ENCODE peak calls at places on chromosomes 12 and 14, in six cellular contexts. M is IMR-90, E is H9, A is trophoblast cell, K is mesenchymal stem cell, D is H1. W is an unnamed sample.

GRCh38 chr12:133058203-133059125 is 21.2 kb downstream of the ZNF84 start:
- DNase-seq in E (no peak), K (peak), A (no peak), M (peak), D (no peak), W (no peak)

GRCh38 chr12:108613548-108613947 is 15.7 kb upstream of the TMEM119 start:
- DNase-seq in M (no peak), K (peak), E (no peak), A (peak), D (no peak), W (no peak)

GRCh38 chr14:56482306-56482705 is 97.3 kb upstream of the TMEM260 start:
- DNase-seq in K (peak), M (peak), A (no peak), D (peak), E (peak), W (no peak)

GRCh38 chr14:102314242-102315011 is 5.1 kb upstream of the ZNF839 start:
- DNase-seq in D (peak), M (peak), E (peak), K (peak), A (peak), W (peak)

GRCh38 chr14:73740921-73741326 is 26.7 kb upstream of the PNMA1 start:
- DNase-seq in E (peak), A (peak), M (no peak), K (peak), D (no peak), W (no peak)

GRCh38 chr14:50542941-50543418 is 10.6 kb upstream of the MAP4K5 start:
- DNase-seq in K (peak), D (no peak), M (peak), E (no peak), A (peak), W (peak)

GRCh38 chr14:34665785-34666425 is 36.0 kb upstream of the SNX6 start:
- DNase-seq in K (peak), M (peak), E (no peak), A (no peak), D (no peak), W (no peak)

GRCh38 chr14:97458302-97459137 is 661.3 kb downstream of the VRK1 start:
- DNase-seq in M (no peak), E (peak), A (no peak), D (peak), K (no peak), W (no peak)

GRCh38 chr14:40909906-40910305 is 696.8 kb upstream of the LRFN5 start:
- DNase-seq in K (no peak), M (no peak), D (no peak), E (no peak), A (peak), W (peak)

GRCh38 chr14:40911161-40911560 is 695.5 kb upstream of the LRFN5 start:
- DNase-seq in K (no peak), D (no peak), E (no peak), A (no peak), M (no peak), W (no peak)
- H3K14ac ChIP-seq in K (no peak), D (no peak), E (no peak), A (no peak), M (no peak), W (no peak)

DNA sequence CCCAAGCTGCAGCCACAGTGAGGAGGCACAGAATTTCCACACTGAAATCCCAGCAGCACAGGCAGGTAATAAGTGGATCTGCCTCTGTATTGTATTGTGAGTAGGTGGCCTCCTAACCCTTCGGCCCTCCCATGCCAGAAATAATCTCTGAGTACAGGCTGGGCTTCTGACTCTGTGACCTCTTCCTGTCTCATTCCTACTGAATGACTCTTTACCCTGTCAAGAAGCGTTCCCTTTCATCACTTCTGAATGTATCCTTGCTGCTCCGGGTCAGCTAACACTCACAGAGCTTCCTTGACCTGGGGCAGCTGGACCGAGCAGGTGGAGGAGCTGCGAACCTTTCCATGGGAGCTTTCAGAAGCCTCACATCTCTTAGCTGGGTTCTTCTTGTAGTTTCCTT is 119.6 kb downstream of the SLC8A3 start:
- DNase-seq in A (peak), D (no peak), M (no peak), E (no peak), K (no peak), W (no peak)
- H3K14ac ChIP-seq in A (no peak), D (no peak), M (no peak), E (no peak), K (no peak), W (no peak)

GRCh38 chr12:22056607-22057006 is 10.6 kb downstream of the CMAS start:
- DNase-seq in K (no peak), D (no peak), M (no peak), A (no peak), E (no peak), W (no peak)
- H3K14ac ChIP-seq in K (no peak), D (no peak), M (no peak), A (no peak), E (no peak), W (no peak)

GRCh38 chr12:31005256-31005943 is 68.3 kb upstream of the DDX11 start:
- DNase-seq in D (no peak), A (no peak), E (no peak), K (no peak), M (no peak), W (no peak)
- H3K14ac ChIP-seq in D (no peak), A (no peak), E (no peak), K (no peak), M (peak), W (no peak)

DNA sequence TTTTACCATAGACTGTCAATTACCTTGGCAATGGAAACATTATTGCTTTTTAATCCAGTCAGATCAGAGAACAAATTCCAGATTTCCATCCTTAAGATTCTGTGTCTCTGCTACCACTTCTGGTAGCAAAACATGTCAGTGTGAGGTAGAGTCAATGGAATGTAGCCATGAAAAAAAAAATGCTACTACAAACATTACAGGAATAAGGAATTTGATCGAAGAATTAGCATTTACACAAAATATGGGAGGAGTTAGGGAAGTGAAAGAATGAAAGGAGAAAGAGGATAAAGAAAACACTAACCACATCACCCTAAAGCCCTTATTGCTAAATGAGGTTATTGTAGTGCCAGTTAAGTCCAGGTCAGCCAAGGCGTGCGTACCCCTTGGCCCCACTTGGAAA is 9.2 kb downstream of the MED21 start:
- DNase-seq in D (no peak), M (peak), K (no peak), E (no peak), A (no peak), W (no peak)
- H3K14ac ChIP-seq in D (no peak), M (no peak), K (no peak), E (no peak), A (no peak), W (no peak)

GRCh38 chr12:15910468-15910863 is 666 bp upstream of the DERA start:
- DNase-seq in D (no peak), A (no peak), E (no peak), K (no peak), M (no peak), W (no peak)

GRCh38 chr12:15910864-15911696 is at the start of gene DERA:
- DNase-seq in K (peak), A (peak), E (peak), M (peak), D (peak), W (peak)
- H3K14ac ChIP-seq in K (no peak), A (peak), E (peak), M (peak), D (no peak), W (peak)

DNA sequence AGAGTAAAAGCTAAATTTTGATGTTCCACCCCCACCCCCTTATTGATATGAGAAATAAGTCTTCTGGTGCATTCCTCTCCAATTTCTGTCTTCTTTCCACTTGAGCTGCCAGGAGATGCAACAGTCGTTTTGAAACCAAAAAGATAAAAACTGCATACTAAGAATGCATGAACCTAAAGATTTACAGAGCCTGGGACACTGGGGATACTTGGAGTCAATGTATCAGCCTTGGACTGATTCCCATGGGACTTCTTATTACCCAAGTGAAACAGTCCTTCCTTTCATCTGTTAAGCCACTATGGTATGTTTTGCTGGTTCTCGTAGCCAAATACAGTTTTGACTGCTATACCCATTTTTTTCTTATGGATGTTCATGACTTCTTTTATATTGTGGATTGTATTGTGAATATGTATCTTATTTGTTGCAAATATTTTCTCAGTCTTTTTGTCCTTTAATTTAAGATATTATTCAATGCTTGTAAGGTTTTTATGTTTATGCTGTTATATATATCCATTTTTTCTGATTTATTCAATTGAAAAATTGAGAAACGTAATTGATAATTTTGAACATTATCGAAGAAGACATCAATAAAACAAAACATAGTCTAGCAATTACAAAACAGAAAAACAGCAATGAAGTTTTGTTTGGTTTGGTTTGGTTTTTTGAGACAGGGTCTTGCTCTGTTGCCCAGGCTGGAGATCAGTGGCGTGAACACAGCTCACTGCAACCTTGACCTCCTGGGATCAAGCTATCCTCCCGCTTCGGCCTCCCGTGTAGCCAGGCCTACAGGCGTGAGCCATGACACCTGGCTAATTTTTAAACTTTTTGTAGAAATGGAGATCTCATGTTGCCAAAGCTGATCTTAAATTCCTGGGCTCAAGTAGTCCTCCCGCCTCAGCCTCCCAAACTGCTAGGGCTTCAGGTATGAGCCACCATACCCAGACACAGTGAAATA is 85.4 kb upstream of the ETV6 start:
- DNase-seq in K (no peak), E (no peak), A (no peak), M (no peak), D (no peak), W (no peak)
- H3K14ac ChIP-seq in K (no peak), E (no peak), A (no peak), M (no peak), D (no peak), W (no peak)

GRCh38 chr14:49194067-49194466 is 392.1 kb downstream of the RPS29 start:
- DNase-seq in M (no peak), A (no peak), D (no peak), E (no peak), K (no peak), W (no peak)
- H3K14ac ChIP-seq in M (no peak), A (no peak), D (no peak), E (no peak), K (no peak), W (no peak)

W was measured in neuronal stem cell.